ENCODE peak calls at places on chromosomes 3 and 15, in five cellular contexts. One of them, this sample, is unnamed.
A peak's percentile ranks its signal among the peaks of the same experiment; 100 is the strongest.

GRCh38 chr3:14788644-14789043 is 30.1 kb upstream of the FGD5 start:
- DNase-seq in NCI-H510A treated with DMSO at 0.1 percent for 48 hours: no peak
- DNase-seq in fibroblast of lung: no peak
- DNase-seq in cardiac septum: peak; percentile 57
- DNase-seq in CD4-positive, CD25-positive, alpha-beta regulatory T cell: no peak
- DNase-seq in this sample: no peak

GRCh38 chr3:40211579-40211978 is 97.9 kb upstream of the EIF1B start:
- DNase-seq in NCI-H510A treated with DMSO at 0.1 percent for 48 hours: no peak
- DNase-seq in fibroblast of lung: no peak
- DNase-seq in cardiac septum: no peak
- DNase-seq in CD4-positive, CD25-positive, alpha-beta regulatory T cell: no peak
- DNase-seq in this sample: no peak

GRCh38 chr3:185824467-185825378 is at the start of gene IGF2BP2:
- DNase-seq in NCI-H510A treated with DMSO at 0.1 percent for 48 hours: peak; percentile 48
- DNase-seq in fibroblast of lung: peak; percentile 83
- DNase-seq in cardiac septum: peak; percentile 83
- DNase-seq in CD4-positive, CD25-positive, alpha-beta regulatory T cell: peak; percentile 25
- DNase-seq in this sample: peak; percentile 50

GRCh38 chr3:17555525-17555924 is 186.9 kb downstream of the TBC1D5 start:
- DNase-seq in NCI-H510A treated with DMSO at 0.1 percent for 48 hours: no peak
- DNase-seq in fibroblast of lung: no peak
- DNase-seq in cardiac septum: no peak
- DNase-seq in CD4-positive, CD25-positive, alpha-beta regulatory T cell: no peak
- DNase-seq in this sample: no peak

GRCh38 chr3:108037770-108038169 is 53.1 kb downstream of the CD47 start:
- DNase-seq in NCI-H510A treated with DMSO at 0.1 percent for 48 hours: no peak
- DNase-seq in fibroblast of lung: no peak
- DNase-seq in cardiac septum: no peak
- DNase-seq in CD4-positive, CD25-positive, alpha-beta regulatory T cell: no peak
- DNase-seq in this sample: no peak

GRCh38 chr15:97909291-97909891 is 51.1 kb upstream of the ARRDC4 start:
- DNase-seq in NCI-H510A treated with DMSO at 0.1 percent for 48 hours: no peak
- DNase-seq in fibroblast of lung: peak; percentile 66
- DNase-seq in cardiac septum: peak; percentile 80
- DNase-seq in CD4-positive, CD25-positive, alpha-beta regulatory T cell: peak; percentile 34
- DNase-seq in this sample: peak; percentile 57

GRCh38 chr15:88878720-88879184 is 16.6 kb downstream of the HAPLN3 start:
- DNase-seq in NCI-H510A treated with DMSO at 0.1 percent for 48 hours: peak; percentile 22
- DNase-seq in fibroblast of lung: peak; percentile 43
- DNase-seq in cardiac septum: no peak
- DNase-seq in CD4-positive, CD25-positive, alpha-beta regulatory T cell: peak; percentile 27
- DNase-seq in this sample: no peak

GRCh38 chr15:61764141-61764540 is 296.1 kb downstream of the VPS13C start:
- DNase-seq in NCI-H510A treated with DMSO at 0.1 percent for 48 hours: no peak
- DNase-seq in fibroblast of lung: peak; percentile 40
- DNase-seq in cardiac septum: no peak
- DNase-seq in CD4-positive, CD25-positive, alpha-beta regulatory T cell: no peak
- DNase-seq in this sample: no peak

GRCh38 chr3:61315874-61316273 is 64.6 kb upstream of the FHIT start:
- DNase-seq in NCI-H510A treated with DMSO at 0.1 percent for 48 hours: no peak
- DNase-seq in fibroblast of lung: no peak
- DNase-seq in cardiac septum: no peak
- DNase-seq in CD4-positive, CD25-positive, alpha-beta regulatory T cell: no peak
- DNase-seq in this sample: no peak

GRCh38 chr3:151709847-151710246 is 23.9 kb upstream of the AADACL2 start:
- DNase-seq in NCI-H510A treated with DMSO at 0.1 percent for 48 hours: no peak
- DNase-seq in fibroblast of lung: peak; percentile 45
- DNase-seq in cardiac septum: no peak
- DNase-seq in CD4-positive, CD25-positive, alpha-beta regulatory T cell: no peak
- DNase-seq in this sample: no peak

GRCh38 chr3:194481525-194482195 is 5.1 kb downstream of the ATP13A3 start:
- DNase-seq in NCI-H510A treated with DMSO at 0.1 percent for 48 hours: no peak
- DNase-seq in fibroblast of lung: no peak
- DNase-seq in cardiac septum: no peak
- DNase-seq in CD4-positive, CD25-positive, alpha-beta regulatory T cell: no peak
- DNase-seq in this sample: no peak

GRCh38 chr3:113210608-113211369 is 568 bp upstream of the BOC start:
- DNase-seq in NCI-H510A treated with DMSO at 0.1 percent for 48 hours: no peak
- DNase-seq in fibroblast of lung: no peak
- DNase-seq in cardiac septum: no peak
- DNase-seq in CD4-positive, CD25-positive, alpha-beta regulatory T cell: no peak
- DNase-seq in this sample: no peak

GRCh38 chr15:62020576-62021160 is 39.6 kb downstream of the VPS13C start:
- DNase-seq in NCI-H510A treated with DMSO at 0.1 percent for 48 hours: no peak
- DNase-seq in fibroblast of lung: peak; percentile 20
- DNase-seq in cardiac septum: no peak
- DNase-seq in CD4-positive, CD25-positive, alpha-beta regulatory T cell: no peak
- DNase-seq in this sample: no peak

GRCh38 chr3:107765524-107765923 is 242.8 kb downstream of the BBX start:
- DNase-seq in NCI-H510A treated with DMSO at 0.1 percent for 48 hours: no peak
- DNase-seq in fibroblast of lung: no peak
- DNase-seq in cardiac septum: no peak
- DNase-seq in CD4-positive, CD25-positive, alpha-beta regulatory T cell: no peak
- DNase-seq in this sample: no peak

GRCh38 chr3:134931045-134931775 is 136.2 kb downstream of the EPHB1 start:
- DNase-seq in NCI-H510A treated with DMSO at 0.1 percent for 48 hours: no peak
- DNase-seq in fibroblast of lung: no peak
- DNase-seq in cardiac septum: no peak
- DNase-seq in CD4-positive, CD25-positive, alpha-beta regulatory T cell: no peak
- DNase-seq in this sample: no peak

GRCh38 chr15:79057050-79057449 is 33.5 kb downstream of the RASGRF1 start:
- DNase-seq in NCI-H510A treated with DMSO at 0.1 percent for 48 hours: no peak
- DNase-seq in fibroblast of lung: no peak
- DNase-seq in cardiac septum: no peak
- DNase-seq in CD4-positive, CD25-positive, alpha-beta regulatory T cell: no peak
- DNase-seq in this sample: no peak

GRCh38 chr3:134609821-134610454 is 40.9 kb downstream of the KY start:
- DNase-seq in NCI-H510A treated with DMSO at 0.1 percent for 48 hours: no peak
- DNase-seq in fibroblast of lung: no peak
- DNase-seq in cardiac septum: no peak
- DNase-seq in CD4-positive, CD25-positive, alpha-beta regulatory T cell: no peak
- DNase-seq in this sample: no peak

GRCh38 chr3:157373783-157374182 is 62.9 kb upstream of the PTX3 start:
- DNase-seq in NCI-H510A treated with DMSO at 0.1 percent for 48 hours: no peak
- DNase-seq in fibroblast of lung: no peak
- DNase-seq in cardiac septum: no peak
- DNase-seq in CD4-positive, CD25-positive, alpha-beta regulatory T cell: no peak
- DNase-seq in this sample: no peak

GRCh38 chr3:193821272-193821671 is 228.3 kb downstream of the OPA1 start:
- DNase-seq in NCI-H510A treated with DMSO at 0.1 percent for 48 hours: no peak
- DNase-seq in fibroblast of lung: no peak
- DNase-seq in cardiac septum: no peak
- DNase-seq in CD4-positive, CD25-positive, alpha-beta regulatory T cell: no peak
- DNase-seq in this sample: no peak

GRCh38 chr3:134348524-134348923 is 25.7 kb downstream of the AMOTL2 start:
- DNase-seq in NCI-H510A treated with DMSO at 0.1 percent for 48 hours: no peak
- DNase-seq in fibroblast of lung: no peak
- DNase-seq in cardiac septum: no peak
- DNase-seq in CD4-positive, CD25-positive, alpha-beta regulatory T cell: no peak
- DNase-seq in this sample: no peak

GRCh38 chr3:85387913-85388510 is 429.2 kb downstream of the CADM2 start:
- DNase-seq in NCI-H510A treated with DMSO at 0.1 percent for 48 hours: no peak
- DNase-seq in fibroblast of lung: no peak
- DNase-seq in cardiac septum: no peak
- DNase-seq in CD4-positive, CD25-positive, alpha-beta regulatory T cell: no peak
- DNase-seq in this sample: no peak

GRCh38 chr3:187571701-187572100 is 98.5 kb downstream of the SST start:
- DNase-seq in NCI-H510A treated with DMSO at 0.1 percent for 48 hours: no peak
- DNase-seq in fibroblast of lung: no peak
- DNase-seq in cardiac septum: no peak
- DNase-seq in CD4-positive, CD25-positive, alpha-beta regulatory T cell: no peak
- DNase-seq in this sample: no peak

GRCh38 chr3:52293491-52294319 is 6.1 kb downstream of the GLYCTK start:
- DNase-seq in NCI-H510A treated with DMSO at 0.1 percent for 48 hours: no peak
- DNase-seq in fibroblast of lung: no peak
- DNase-seq in cardiac septum: no peak
- DNase-seq in CD4-positive, CD25-positive, alpha-beta regulatory T cell: no peak
- DNase-seq in this sample: no peak

GRCh38 chr15:92714071-92714456 is 58.5 kb upstream of the FAM174B start:
- DNase-seq in NCI-H510A treated with DMSO at 0.1 percent for 48 hours: peak; percentile 40
- DNase-seq in fibroblast of lung: peak; percentile 46
- DNase-seq in cardiac septum: no peak
- DNase-seq in CD4-positive, CD25-positive, alpha-beta regulatory T cell: no peak
- DNase-seq in this sample: no peak

GRCh38 chr15:78638658-78639314 is 2.2 kb downstream of the CHRNB4 start:
- DNase-seq in NCI-H510A treated with DMSO at 0.1 percent for 48 hours: peak; percentile 18
- DNase-seq in fibroblast of lung: peak; percentile 38
- DNase-seq in cardiac septum: no peak
- DNase-seq in CD4-positive, CD25-positive, alpha-beta regulatory T cell: peak; percentile 17
- DNase-seq in this sample: peak; percentile 13

GRCh38 chr15:93042691-93043378 is 46.2 kb downstream of the RGMA start:
- DNase-seq in NCI-H510A treated with DMSO at 0.1 percent for 48 hours: no peak
- DNase-seq in fibroblast of lung: no peak
- DNase-seq in cardiac septum: no peak
- DNase-seq in CD4-positive, CD25-positive, alpha-beta regulatory T cell: no peak
- DNase-seq in this sample: no peak

GRCh38 chr3:98776114-98776513 is 13.0 kb downstream of the ST3GAL6 start:
- DNase-seq in NCI-H510A treated with DMSO at 0.1 percent for 48 hours: no peak
- DNase-seq in fibroblast of lung: no peak
- DNase-seq in cardiac septum: no peak
- DNase-seq in CD4-positive, CD25-positive, alpha-beta regulatory T cell: no peak
- DNase-seq in this sample: no peak

GRCh38 chr3:193805448-193805847 is 212.4 kb downstream of the OPA1 start:
- DNase-seq in NCI-H510A treated with DMSO at 0.1 percent for 48 hours: peak; percentile 76
- DNase-seq in fibroblast of lung: peak; percentile 68
- DNase-seq in cardiac septum: peak; percentile 86
- DNase-seq in CD4-positive, CD25-positive, alpha-beta regulatory T cell: no peak
- DNase-seq in this sample: no peak

GRCh38 chr3:139797724-139798343 is 120.1 kb upstream of the NMNAT3 start:
- DNase-seq in NCI-H510A treated with DMSO at 0.1 percent for 48 hours: no peak
- DNase-seq in fibroblast of lung: peak; percentile 54
- DNase-seq in cardiac septum: no peak
- DNase-seq in CD4-positive, CD25-positive, alpha-beta regulatory T cell: no peak
- DNase-seq in this sample: no peak

GRCh38 chr3:150410311-150411105 is 2.4 kb downstream of the TSC22D2 start:
- DNase-seq in NCI-H510A treated with DMSO at 0.1 percent for 48 hours: peak; percentile 20
- DNase-seq in fibroblast of lung: no peak
- DNase-seq in cardiac septum: peak; percentile 83
- DNase-seq in CD4-positive, CD25-positive, alpha-beta regulatory T cell: peak; percentile 31
- DNase-seq in this sample: peak; percentile 32

GRCh38 chr15:96767703-96768434 is 437.4 kb downstream of the NR2F2 start:
- DNase-seq in NCI-H510A treated with DMSO at 0.1 percent for 48 hours: no peak
- DNase-seq in fibroblast of lung: no peak
- DNase-seq in cardiac septum: no peak
- DNase-seq in CD4-positive, CD25-positive, alpha-beta regulatory T cell: no peak
- DNase-seq in this sample: no peak

This sample was measured in immature natural killer cell.